ENCODE peak calls at places on chromosome 18, in nine cellular contexts. W is left ventricle myocardium superior, L is Caco-2, Z is left ventricle myocardium inferior, N is activated gamma-delta T cell treated with Interleukin-2 at 50 U/mL for 16 hours, B is nephron progenitor cell, Y is LNCaP clone FGC, X is activated T-cell treated with anti-CD3 and anti-CD28 coated beads for 24 hours, M is retina. V is an unnamed sample.
A peak's percentile ranks its signal among the peaks of the same experiment; 100 is the strongest.

GRCh38 chr18:13558132-13558531 is 168.2 kb downstream of the FAM210A start:
- DNase-seq in N (no peak), Y (peak; percentile 11), Z (peak; percentile 52), M (peak; percentile 66), L (no peak), X (no peak), W (peak; percentile 63), B (peak; percentile 53), V (peak; percentile 63)

GRCh38 chr18:49335677-49336076 is 124.8 kb downstream of the DYM start:
- DNase-seq in L (no peak), Z (no peak), N (no peak), Y (no peak), B (no peak), M (no peak), W (no peak), X (no peak), V (no peak)

GRCh38 chr18:3479978-3480377 is 30.0 kb downstream of the TGIF1 start:
- DNase-seq in Y (no peak), N (no peak), B (no peak), L (no peak), Z (no peak), X (no peak), W (no peak), M (no peak), V (no peak)

GRCh38 chr18:23073996-23074606 is 61.2 kb upstream of the CABLES1 start:
- DNase-seq in W (no peak), N (no peak), M (no peak), L (no peak), Z (no peak), Y (no peak), B (no peak), X (no peak), V (no peak)

GRCh38 chr18:57586243-57587049 is at the start of gene FECH:
- DNase-seq in Z (peak; percentile 91), L (peak; percentile 50), W (peak; percentile 93), Y (peak; percentile 59), B (peak; percentile 75), N (peak; percentile 62), M (peak; percentile 83), X (peak; percentile 53), V (peak; percentile 75)

GRCh38 chr18:2894131-2894840 is 47.5 kb downstream of the EMILIN2 start:
- DNase-seq in N (no peak), B (no peak), W (peak; percentile 84), M (no peak), L (peak; percentile 86), Z (peak; percentile 75), X (no peak), Y (no peak), V (no peak)

GRCh38 chr18:31497404-31497710 is 620 bp upstream of the DSG2 start:
- DNase-seq in L (no peak), N (no peak), M (no peak), Z (no peak), X (no peak), B (no peak), W (no peak), Y (no peak), V (no peak)

GRCh38 chr18:28357785-28358401 is 181.0 kb upstream of the CDH2 start:
- DNase-seq in B (no peak), M (no peak), Z (no peak), N (no peak), L (no peak), X (no peak), Y (no peak), W (no peak), V (peak; percentile 48)

GRCh38 chr18:3871687-3872086 is 421.7 kb downstream of the TGIF1 start:
- DNase-seq in M (no peak), Z (no peak), W (no peak), B (no peak), N (no peak), X (no peak), Y (no peak), L (no peak), V (no peak)

GRCh38 chr18:69588301-69588700 is 187.6 kb downstream of the DOK6 start:
- DNase-seq in N (no peak), X (no peak), Y (no peak), B (no peak), Z (no peak), M (no peak), W (no peak), L (no peak), V (no peak)

GRCh38 chr18:47817017-47817911 is 113.2 kb downstream of the SMAD2 start:
- DNase-seq in B (no peak), X (no peak), N (no peak), Y (no peak), M (no peak), Z (no peak), L (no peak), W (no peak), V (no peak)

GRCh38 chr18:49625021-49625691 is 63.3 kb downstream of the LIPG start:
- DNase-seq in W (no peak), X (no peak), N (no peak), M (no peak), B (no peak), L (no peak), Y (peak; percentile 27), Z (no peak), V (peak; percentile 32)

GRCh38 chr18:38330573-38330972 is 765.0 kb upstream of the CELF4 start:
- DNase-seq in N (no peak), M (no peak), L (no peak), Z (no peak), B (no peak), Y (no peak), W (no peak), X (no peak), V (no peak)

GRCh38 chr18:58481321-58482180 is 147.3 kb downstream of the ALPK2 start:
- DNase-seq in Y (no peak), N (no peak), W (no peak), X (no peak), L (no peak), M (no peak), B (no peak), Z (no peak), V (no peak)

GRCh38 chr18:55141318-55141717 is 182.1 kb upstream of the CCDC68 start:
- DNase-seq in W (no peak), Y (no peak), N (no peak), B (no peak), M (no peak), Z (no peak), L (no peak), X (no peak), V (no peak)

GRCh38 chr18:10401489-10401888 is 52.9 kb upstream of the APCDD1 start:
- DNase-seq in L (no peak), B (peak; percentile 38), Z (no peak), W (no peak), N (no peak), Y (no peak), M (peak; percentile 52), X (no peak), V (no peak)

GRCh38 chr18:63850010-63850409 is 37.5 kb upstream of the SERPINB2 start:
- DNase-seq in L (peak; percentile 30), Y (peak; percentile 79), B (peak; percentile 33), Z (no peak), W (no peak), X (no peak), N (no peak), M (peak; percentile 28), V (no peak)

GRCh38 chr18:59272221-59272888 is 899 bp downstream of the RAX start:
- DNase-seq in Y (no peak), B (no peak), N (no peak), W (no peak), Z (no peak), X (no peak), M (peak; percentile 77), L (no peak), V (peak; percentile 60)

GRCh38 chr18:10508546-10508945 is 17.3 kb upstream of the NAPG start:
- DNase-seq in X (no peak), Z (no peak), M (no peak), W (no peak), B (no peak), L (no peak), Y (no peak), N (no peak), V (no peak)